ENCODE peak calls at places on chromosome 22, in five cellular contexts. H, R, V, L and Z are unnamed samples.

GRCh38 chr22:38272373-38273134 is at the start of gene TMEM184B:
- DNase-seq in H (peak), V (peak), R (peak), L (peak), Z (no peak)

GRCh38 chr22:38074181-38075104 is 9.5 kb downstream of the SLC16A8 start:
- DNase-seq in L (no peak), H (no peak), V (no peak), R (no peak), Z (no peak)

GRCh38 chr22:47408409-47408808 is 646.0 kb downstream of the TBC1D22A start:
- DNase-seq in L (no peak), V (no peak), R (no peak), H (no peak), Z (no peak)

GRCh38 chr22:31588970-31589675 is 72.9 kb downstream of the PISD start:
- DNase-seq in H (no peak), V (no peak), R (no peak), L (no peak), Z (no peak)

GRCh38 chr22:42811510-42811909 is 45.6 kb downstream of the ARFGAP3 start:
- DNase-seq in V (no peak), H (no peak), L (peak), R (no peak), Z (no peak)

GRCh38 chr22:48178536-48178935 is 1416.1 kb downstream of the TBC1D22A start:
- DNase-seq in L (no peak), H (no peak), R (no peak), V (no peak), Z (no peak)

GRCh38 chr22:36731916-36732315 is 28.4 kb upstream of the CACNG2 start:
- DNase-seq in V (no peak), H (no peak), L (no peak), R (no peak), Z (no peak)

GRCh38 chr22:32622004-32622761 is 147.6 kb downstream of the FBXO7 start:
- DNase-seq in R (no peak), H (no peak), L (no peak), V (no peak), Z (no peak)

GRCh38 chr22:45878051-45878764 is 98.8 kb downstream of the WNT7B start:
- DNase-seq in V (no peak), R (peak), L (peak), H (peak), Z (peak)

GRCh38 chr22:32991353-32992115 is 66.6 kb downstream of the SYN3 start:
- DNase-seq in L (no peak), V (no peak), R (no peak), H (peak), Z (no peak)

GRCh38 chr22:26515938-26516337 is 3.7 kb upstream of the TFIP11 start:
- DNase-seq in H (no peak), R (no peak), V (no peak), L (no peak), Z (no peak)

GRCh38 chr22:50694099-50694498 is 21.5 kb downstream of the SHANK3 start:
- DNase-seq in R (no peak), H (no peak), L (no peak), V (no peak), Z (no peak)

GRCh38 chr22:44091751-44092150 is 67.6 kb downstream of the PARVB start:
- DNase-seq in L (no peak), H (no peak), V (no peak), R (no peak), Z (no peak)

GRCh38 chr22:29994027-29994715 is 86.1 kb upstream of the HORMAD2 start:
- DNase-seq in R (no peak), H (no peak), V (no peak), L (peak), Z (no peak)

GRCh38 chr22:21694795-21695431 is 29.1 kb downstream of the PPIL2 start:
- DNase-seq in V (no peak), H (no peak), L (no peak), R (no peak), Z (no peak)

GRCh38 chr22:36850682-36851081 is 10.1 kb upstream of the NCF4 start:
- DNase-seq in R (no peak), V (no peak), H (no peak), L (no peak), Z (no peak)

GRCh38 chr22:19041403-19042074 is 80.7 kb downstream of the DGCR2 start:
- DNase-seq in H (no peak), L (no peak), R (no peak), V (no peak), Z (no peak)

GRCh38 chr22:32539631-32540449 is 65.2 kb downstream of the FBXO7 start:
- DNase-seq in L (no peak), R (no peak), V (no peak), H (no peak), Z (no peak)

GRCh38 chr22:38305481-38306448 is 11.5 kb downstream of the CSNK1E start:
- DNase-seq in R (no peak), L (peak), H (peak), V (no peak), Z (no peak)

GRCh38 chr22:31275018-31275417 is 17.3 kb downstream of the PIK3IP1 start:
- DNase-seq in V (no peak), H (no peak), R (no peak), L (no peak), Z (no peak)

GRCh38 chr22:48808038-48808960 is 1019.4 kb downstream of the BRD1 start:
- DNase-seq in R (no peak), L (no peak), H (no peak), V (no peak), Z (no peak)

GRCh38 chr22:23883658-23884057 is 10.5 kb upstream of the MIF start:
- DNase-seq in H (no peak), L (no peak), R (no peak), V (no peak), Z (no peak)

GRCh38 chr22:32336185-32336603 is 21.5 kb upstream of the RFPL3 start:
- DNase-seq in H (no peak), V (no peak), R (no peak), L (no peak), Z (no peak)

GRCh38 chr22:47899894-47900293 is 1137.4 kb downstream of the TBC1D22A start:
- DNase-seq in R (no peak), H (no peak), V (no peak), L (no peak), Z (no peak)

GRCh38 chr22:20111689-20112622 is 3.9 kb upstream of the RANBP1 start:
- DNase-seq in R (no peak), H (no peak), L (no peak), V (no peak), Z (no peak)